ENCODE peak calls at places on chromosome 2, in nine cellular contexts. I, G, C, Q, N, S, B, Y and H are unnamed samples.

GRCh38 chr2:146821836-146822316 is 1023.0 kb upstream of the ACVR2A start:
- DNase-seq in S (no peak), C (no peak), G (peak), B (no peak), I (no peak), Y (no peak), N (no peak), Q (no peak), H (no peak)

GRCh38 chr2:55163258-55163657 is 68.8 kb downstream of the CLHC1 start:
- DNase-seq in B (no peak), Y (no peak), S (no peak), I (no peak), C (no peak), Q (no peak), N (no peak), G (no peak), H (no peak)

GRCh38 chr2:165182029-165182428 is 21.8 kb downstream of the SCN3A start:
- DNase-seq in S (no peak), I (no peak), G (no peak), Q (no peak), C (no peak), Y (no peak), B (no peak), N (no peak), H (no peak)

GRCh38 chr2:217807753-217808152 is 195.0 kb downstream of the TNS1 start:
- DNase-seq in S (no peak), G (no peak), C (no peak), Q (no peak), I (no peak), Y (no peak), N (no peak), B (no peak), H (no peak)

GRCh38 chr2:21294446-21294845 is 170.7 kb downstream of the TDRD15 start:
- DNase-seq in I (no peak), Q (no peak), G (no peak), N (no peak), B (no peak), S (no peak), C (no peak), Y (no peak), H (no peak)

GRCh38 chr2:237427807-237428506 is 14.0 kb upstream of the COL6A3 start:
- DNase-seq in G (no peak), B (no peak), Y (no peak), Q (peak), S (no peak), C (no peak), N (no peak), I (no peak), H (no peak)

GRCh38 chr2:24917731-24918325 is 2.2 kb downstream of the ADCY3 start:
- DNase-seq in C (no peak), Y (no peak), S (no peak), I (no peak), N (no peak), B (no peak), Q (peak), G (no peak), H (no peak)

GRCh38 chr2:43269074-43269572 is 42.7 kb upstream of the ZFP36L2 start:
- DNase-seq in Q (peak), I (no peak), C (no peak), G (peak), N (peak), Y (peak), S (no peak), B (peak), H (peak)

GRCh38 chr2:118443596-118443995 is 355.3 kb downstream of the INSIG2 start:
- DNase-seq in G (no peak), N (no peak), Q (no peak), Y (no peak), S (no peak), C (no peak), B (no peak), I (no peak), H (no peak)

GRCh38 chr2:225002656-225003045 is 39.6 kb downstream of the DOCK10 start:
- DNase-seq in B (no peak), N (no peak), G (no peak), C (no peak), Y (no peak), Q (no peak), S (no peak), I (no peak), H (no peak)

GRCh38 chr2:38524580-38524979 is 78.1 kb downstream of the HNRNPLL start:
- DNase-seq in Q (no peak), B (no peak), C (no peak), S (no peak), N (no peak), G (no peak), Y (no peak), I (no peak), H (no peak)

GRCh38 chr2:181894381-181894780 is 2.9 kb downstream of the ITPRID2 start:
- DNase-seq in C (no peak), N (no peak), I (no peak), S (no peak), B (no peak), G (no peak), Q (no peak), Y (no peak), H (no peak)

GRCh38 chr2:241519669-241520068 is 11.3 kb upstream of the STK25 start:
- DNase-seq in B (peak), N (no peak), S (no peak), Y (no peak), G (no peak), I (no peak), C (no peak), Q (no peak), H (no peak)

GRCh38 chr2:135587958-135588357 is 56.7 kb downstream of the R3HDM1 start:
- DNase-seq in B (no peak), I (no peak), C (no peak), G (no peak), Q (no peak), Y (no peak), S (no peak), N (no peak), H (no peak)

GRCh38 chr2:16568998-16569397 is 96.6 kb downstream of the CYRIA start:
- DNase-seq in B (no peak), N (no peak), S (no peak), C (no peak), G (no peak), I (no peak), Y (no peak), Q (no peak), H (no peak)

GRCh38 chr2:100708333-100708732 is 111.6 kb upstream of the NPAS2 start:
- DNase-seq in Q (no peak), B (no peak), C (no peak), Y (no peak), N (no peak), S (no peak), I (no peak), G (no peak), H (no peak)

GRCh38 chr2:37488911-37489310 is 144.5 kb downstream of the QPCT start:
- DNase-seq in N (no peak), C (no peak), B (no peak), I (no peak), G (no peak), Q (no peak), S (no peak), Y (no peak), H (no peak)

GRCh38 chr2:231554748-231555545 is 24.7 kb upstream of the NMUR1 start:
- DNase-seq in Q (no peak), C (no peak), I (no peak), B (no peak), N (peak), Y (no peak), G (no peak), S (no peak), H (no peak)

GRCh38 chr2:33486544-33486943 is 10.1 kb downstream of the RASGRP3 start:
- DNase-seq in Y (no peak), S (no peak), N (no peak), Q (no peak), I (no peak), C (no peak), B (no peak), G (no peak), H (no peak)

GRCh38 chr2:174705321-174705720 is 59.0 kb downstream of the CHRNA1 start:
- DNase-seq in Y (no peak), G (no peak), I (no peak), B (no peak), S (no peak), N (no peak), C (no peak), Q (no peak), H (no peak)

GRCh38 chr2:227717687-227718567 is at the start of gene SLC19A3:
- DNase-seq in Q (peak), Y (peak), S (peak), G (peak), C (no peak), B (peak), I (peak), N (peak), H (peak)

GRCh38 chr2:187050409-187050998 is 201.5 kb upstream of the ZSWIM2 start:
- DNase-seq in B (no peak), Q (no peak), C (no peak), I (no peak), N (no peak), G (no peak), Y (no peak), S (no peak), H (no peak)

GRCh38 chr2:120820885-120821279 is 85.2 kb downstream of the GLI2 start:
- DNase-seq in B (no peak), N (peak), Y (no peak), S (no peak), G (no peak), Q (no peak), C (no peak), I (no peak), H (no peak)

GRCh38 chr2:110925479-110925878 is 193.1 kb downstream of the ACOXL start:
- DNase-seq in S (no peak), N (no peak), C (no peak), G (no peak), B (no peak), Q (no peak), I (no peak), Y (no peak), H (no peak)

GRCh38 chr2:156005531-156005930 is 327.0 kb downstream of the NR4A2 start:
- DNase-seq in Q (no peak), B (no peak), S (no peak), G (no peak), N (no peak), Y (no peak), I (no peak), C (no peak), H (no peak)

GRCh38 chr2:187545238-187545751 is 8.9 kb downstream of the TFPI start:
- DNase-seq in N (no peak), C (no peak), Y (no peak), Q (no peak), S (no peak), I (no peak), G (no peak), B (no peak), H (no peak)

GRCh38 chr2:20071397-20072383 is 20.3 kb upstream of the LAPTM4A start:
- DNase-seq in Y (no peak), B (peak), I (no peak), G (peak), S (no peak), Q (no peak), C (no peak), N (peak), H (peak)

GRCh38 chr2:25587361-25587760 is 86.0 kb downstream of the DTNB start:
- DNase-seq in B (no peak), Q (no peak), Y (no peak), C (no peak), S (no peak), N (no peak), G (no peak), I (no peak), H (no peak)

GRCh38 chr2:85893428-85894258 is 4.9 kb upstream of the ST3GAL5 start:
- DNase-seq in Y (no peak), C (no peak), Q (no peak), B (peak), S (no peak), I (no peak), N (no peak), G (peak), H (no peak)

GRCh38 chr2:214747992-214748391 is 61.5 kb downstream of the BARD1 start:
- DNase-seq in B (no peak), N (no peak), Y (no peak), G (no peak), S (no peak), Q (no peak), C (no peak), I (no peak), H (no peak)